ENCODE peak calls at places on chromosomes 3 and 15, in four cellular contexts. H is RWPE1, V is HFFc6, X is chondrocyte. D is an unnamed sample.
A peak's percentile ranks its signal among the peaks of the same experiment; 100 is the strongest.

GRCh38 chr3:97235611-97236315 is 421.4 kb downstream of the EPHA6 start:
- DNase-seq in H (peak; percentile 5), X (no peak), V (no peak), D (no peak)

GRCh38 chr3:15055019-15055557 is 10.0 kb downstream of the MRPS25 start:
- DNase-seq in V (peak; percentile 26), H (no peak), X (no peak), D (no peak)

GRCh38 chr3:116140100-116140689 is 305.1 kb downstream of the LSAMP start:
- DNase-seq in V (peak; percentile 6), H (peak; percentile 19), X (no peak), D (no peak)

GRCh38 chr15:73887481-73887880 is 14.1 kb downstream of the TBC1D21 start:
- DNase-seq in V (no peak), X (peak; percentile 89), H (no peak), D (no peak)

GRCh38 chr15:40516322-40516721 is 45.5 kb downstream of the CHST14 start:
- DNase-seq in H (no peak), V (no peak), X (no peak), D (no peak)

GRCh38 chr3:98730338-98730737 is 32.8 kb upstream of the ST3GAL6 start:
- DNase-seq in V (no peak), H (peak; percentile 36), X (no peak), D (no peak)

GRCh38 chr3:13210221-13210975 is 137.2 kb upstream of the IQSEC1 start:
- DNase-seq in X (peak; percentile 79), H (no peak), V (no peak), D (no peak)

GRCh38 chr3:72520690-72521308 is 327.4 kb downstream of the SHQ1 start:
- DNase-seq in X (no peak), V (peak; percentile 1), H (peak; percentile 66), D (no peak)

GRCh38 chr15:85091990-85092389 is 110.3 kb downstream of the PDE8A start:
- DNase-seq in X (no peak), H (no peak), V (no peak), D (no peak)

GRCh38 chr3:113210608-113211369 is 568 bp upstream of the BOC start:
- DNase-seq in V (no peak), X (no peak), H (no peak), D (no peak)

GRCh38 chr3:193554790-193555189 is at the start of gene ATP13A4:
- DNase-seq in X (no peak), V (no peak), H (no peak), D (no peak)

GRCh38 chr15:74780983-74781672 is 752 bp upstream of the CSK start:
- DNase-seq in X (no peak), H (no peak), V (peak; percentile 27), D (no peak)

GRCh38 chr3:16587047-16587702 is 18.0 kb downstream of the DAZL start:
- DNase-seq in V (peak; percentile 24), X (no peak), H (no peak), D (no peak)

GRCh38 chr3:65006300-65006739 is 318.5 kb upstream of the ADAMTS9 start:
- DNase-seq in V (no peak), H (no peak), X (no peak), D (no peak)

GRCh38 chr3:53921296-53921695 is 29.6 kb upstream of the SELENOK start:
- DNase-seq in X (no peak), V (peak; percentile 14), H (no peak), D (no peak)

GRCh38 chr3:107216711-107217110 is 160.5 kb upstream of the CCDC54 start:
- DNase-seq in V (peak; percentile 93), X (no peak), H (peak; percentile 48), D (no peak)

GRCh38 chr3:43954321-43954720 is 263.6 kb downstream of the ABHD5 start:
- DNase-seq in X (no peak), V (no peak), H (no peak), D (no peak)

GRCh38 chr15:57122080-57122845 is 203.8 kb downstream of the TCF12 start:
- DNase-seq in V (peak; percentile 5), X (no peak), H (no peak), D (no peak)

GRCh38 chr3:17755836-17756235 is 13.4 kb upstream of the TBC1D5 start:
- DNase-seq in V (no peak), X (no peak), H (no peak), D (no peak)

GRCh38 chr3:18544135-18544534 is 119.0 kb upstream of the SATB1 start:
- DNase-seq in H (no peak), X (no peak), V (no peak), D (no peak)

GRCh38 chr3:192637803-192638202 is 89.5 kb downstream of the FGF12 start:
- DNase-seq in V (no peak), H (no peak), X (no peak), D (no peak)

GRCh38 chr3:70882104-70882503 is 569.7 kb upstream of the MDFIC2 start:
- DNase-seq in X (no peak), H (no peak), V (no peak), D (no peak)

GRCh38 chr15:77538011-77538410 is 94.7 kb downstream of the LINGO1 start:
- DNase-seq in V (no peak), H (no peak), X (no peak), D (no peak)

GRCh38 chr15:72939855-72940631 is 112.2 kb upstream of the NEO1 start:
- DNase-seq in X (no peak), V (no peak), H (no peak), D (no peak)

GRCh38 chr3:126510323-126510910 is 7.2 kb downstream of the UROC1 start:
- DNase-seq in V (no peak), X (peak; percentile 80), H (no peak), D (no peak)

GRCh38 chr3:184604039-184604955 is 42.7 kb downstream of the EPHB3 start:
- DNase-seq in X (no peak), V (no peak), H (no peak), D (no peak)

GRCh38 chr3:131630812-131631211 is 128.0 kb upstream of the MRPL3 start:
- DNase-seq in H (no peak), X (no peak), V (peak; percentile 2), D (no peak)

GRCh38 chr3:99565316-99565715 is 73.1 kb upstream of the COL8A1 start:
- DNase-seq in V (no peak), H (no peak), X (no peak), D (no peak)

GRCh38 chr15:91936182-91936775 is 82.8 kb downstream of the SLCO3A1 start:
- DNase-seq in V (no peak), X (no peak), H (no peak), D (no peak)

GRCh38 chr15:40843885-40844542 is at the start of gene SPINT1:
- DNase-seq in H (peak; percentile 64), V (no peak), X (peak; percentile 88), D (no peak)

GRCh38 chr15:43511012-43511885 is 6.2 kb upstream of the MAP1A start:
- DNase-seq in V (no peak), X (no peak), H (no peak), D (no peak)

GRCh38 chr15:51076142-51076897 is 18.4 kb downstream of the TNFAIP8L3 start:
- DNase-seq in V (no peak), H (no peak), X (no peak), D (no peak)

GRCh38 chr3:45226206-45226915 is at the start of gene TMEM158:
- DNase-seq in V (peak; percentile 36), X (no peak), H (peak; percentile 90), D (peak; percentile 74)

GRCh38 chr15:65431731-65432130 is 9.0 kb upstream of the IGDCC4 start:
- DNase-seq in V (no peak), X (no peak), H (no peak), D (no peak)

GRCh38 chr3:188031106-188031505 is 122.9 kb upstream of the LPP start:
- DNase-seq in V (no peak), H (no peak), X (no peak), D (no peak)

GRCh38 chr3:178325330-178325729 is 210.9 kb upstream of the KCNMB2 start:
- DNase-seq in H (peak; percentile 5), X (no peak), V (peak; percentile 49), D (no peak)
- TF ChIP-seq CTCF in H (peak; percentile 60), X (peak; percentile 91), V (peak; percentile 77), D (no peak)

DNA sequence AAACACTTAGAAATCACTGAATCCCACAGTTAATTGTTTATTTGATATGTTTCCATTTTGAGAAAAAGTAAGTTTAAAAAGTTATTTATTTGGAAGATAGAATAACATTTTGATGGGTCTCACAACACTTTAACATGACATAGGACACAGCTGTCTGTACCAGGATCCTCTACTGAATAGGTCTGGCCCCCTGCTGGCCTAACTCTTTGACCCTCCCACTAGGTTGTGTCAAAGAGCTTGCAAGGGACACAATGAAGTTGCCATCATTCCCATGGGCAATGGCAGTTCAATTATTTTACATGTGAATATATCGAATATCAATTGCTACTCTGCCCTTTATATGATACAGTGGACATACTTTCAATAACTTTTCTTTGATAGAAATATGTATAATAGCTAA is 138.9 kb downstream of the EPHA3 start:
- DNase-seq in X (no peak), V (no peak), H (no peak), D (no peak)
- TF ChIP-seq CTCF in X (peak; percentile 12), V (peak; percentile 6), H (no peak), D (no peak)

DNA sequence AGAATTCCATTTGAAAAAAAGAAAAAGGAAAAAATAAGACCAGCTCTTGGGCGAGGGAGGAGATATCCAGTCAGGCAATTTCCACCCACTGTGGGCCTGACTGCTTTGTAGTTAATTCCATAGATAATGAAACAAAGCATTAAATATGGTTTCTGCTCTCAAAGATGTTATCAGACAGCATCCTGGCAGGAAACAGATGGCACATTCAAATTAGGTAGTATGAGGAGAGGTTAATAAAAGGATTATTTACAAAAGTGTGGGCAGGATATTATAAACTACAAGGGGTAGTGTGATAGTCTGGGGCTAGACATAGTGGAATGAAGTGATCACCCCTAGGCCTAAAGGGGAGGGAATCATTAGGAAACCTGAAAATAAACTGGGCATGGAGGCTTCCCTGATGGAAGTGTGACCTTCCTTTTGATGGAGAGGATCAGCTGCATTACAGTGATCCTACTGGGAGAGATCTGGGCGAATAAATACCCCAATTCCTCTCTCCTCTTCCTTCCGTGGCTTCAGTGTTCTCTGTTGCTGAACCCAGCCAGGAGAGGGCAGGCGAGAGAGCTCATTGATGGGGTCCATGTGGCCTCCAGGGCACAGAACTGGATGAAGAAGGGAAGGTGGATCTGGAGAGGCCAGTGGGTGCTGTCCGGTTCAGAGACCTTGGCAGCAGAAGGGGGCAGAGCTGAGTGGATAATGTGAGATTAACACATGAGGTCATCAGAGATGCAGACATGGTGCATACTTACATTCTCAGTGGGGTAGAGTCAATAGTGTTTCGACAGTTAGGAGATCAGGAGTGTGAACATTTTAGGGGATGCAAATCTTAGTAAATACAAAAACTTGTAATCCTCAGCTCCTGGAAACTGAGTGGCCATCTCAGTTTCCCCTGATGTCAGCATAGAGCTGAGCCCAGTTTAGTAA is 193.5 kb downstream of the CLSTN2 start:
- DNase-seq in H (peak; percentile 18), X (no peak), V (peak; percentile 1), D (no peak)
- TF ChIP-seq CTCF in H (no peak), X (peak; percentile 68), V (peak; percentile 32), D (no peak)

DNA sequence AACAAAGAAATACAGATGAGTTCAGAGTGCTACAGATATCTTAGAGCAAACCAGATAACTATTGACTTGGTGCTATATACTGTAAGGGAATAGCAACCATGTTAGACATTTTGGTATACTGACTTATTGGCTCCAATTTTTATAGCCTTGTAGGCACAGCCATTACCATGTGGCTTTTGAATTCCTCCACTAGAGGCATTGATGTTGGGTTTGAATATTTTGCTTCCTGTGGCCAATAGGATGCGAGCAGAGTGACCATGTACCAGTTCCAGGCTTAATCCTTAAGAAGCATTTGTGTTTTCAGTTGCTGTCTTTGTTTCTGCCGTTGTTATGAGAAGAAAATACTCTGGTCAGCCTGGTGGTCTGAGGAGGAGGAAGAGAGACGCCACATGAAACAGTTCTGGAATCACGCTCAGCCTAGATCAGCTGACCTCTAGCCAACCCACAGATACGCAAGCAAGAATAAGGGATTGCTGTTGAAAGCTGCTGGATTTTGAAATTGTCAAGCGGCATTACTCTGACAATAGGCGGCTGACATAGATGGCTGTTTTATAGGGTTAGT is 109.4 kb upstream of the TNIK start:
- DNase-seq in H (no peak), V (no peak), X (no peak), D (no peak)
- TF ChIP-seq CTCF in H (no peak), V (peak; percentile 37), X (peak; percentile 12), D (no peak)

D was measured in omental fat pad.